ENCODE peak calls at places on chromosomes 11 and 22, in nine cellular contexts. L is immature natural killer cell; V is activated CD4-positive, CD25-positive, alpha-beta regulatory T cell; G is DMS153; E is NCI-H526; C is stimulated activated CD4-positive, alpha-beta T cell treated with anti-CD3 and anti-CD28 coated beads, Interleukin-15, amount 100 ng/mL, for 24 hours; S is activated gamma-delta T cell; W is brain microvascular endothelial cell; N is DMS53. H is an unnamed sample.

GRCh38 chr11:28743101-28743550 is 634.9 kb downstream of the METTL15 start:
- DNase-seq in N (peak; percentile 69), S (no peak), G (peak; percentile 53), E (no peak), V (no peak), L (no peak), C (no peak), W (no peak), H (no peak)

GRCh38 chr11:116598556-116598955 is 174.2 kb downstream of the BUD13 start:
- DNase-seq in S (no peak), E (no peak), G (no peak), N (no peak), V (no peak), W (no peak), C (no peak), L (no peak), H (no peak)

GRCh38 chr11:7251836-7252682 is at the start of gene SYT9:
- DNase-seq in E (peak; percentile 70), W (peak; percentile 2), G (no peak), C (peak; percentile 65), N (peak; percentile 88), S (no peak), V (no peak), L (no peak), H (peak; percentile 62)

GRCh38 chr11:2270322-2271076 is at the start of gene ASCL2:
- DNase-seq in L (peak; percentile 67), N (peak; percentile 88), W (no peak), E (peak; percentile 90), S (no peak), G (no peak), V (no peak), C (no peak), H (peak; percentile 10)

GRCh38 chr11:18705651-18706281 is 7.2 kb downstream of the TMEM86A start:
- DNase-seq in N (peak; percentile 85), G (no peak), S (no peak), W (no peak), V (no peak), E (peak; percentile 62), L (peak; percentile 19), C (peak; percentile 39), H (no peak)

GRCh38 chr11:128482512-128483191 is 104.7 kb downstream of the ETS1 start:
- DNase-seq in C (no peak), N (no peak), G (no peak), V (no peak), L (peak; percentile 77), W (peak; percentile 39), S (no peak), E (no peak), H (no peak)

GRCh38 chr11:12762696-12763324 is 88.6 kb downstream of the TEAD1 start:
- DNase-seq in E (peak; percentile 76), S (no peak), V (no peak), W (no peak), G (peak; percentile 85), L (no peak), C (no peak), N (peak; percentile 83), H (no peak)

GRCh38 chr22:42758929-42759629 is 38.4 kb upstream of the A4GALT start:
- DNase-seq in E (no peak), V (no peak), G (no peak), S (no peak), W (peak; percentile 69), L (no peak), C (no peak), N (no peak), H (no peak)